ENCODE peak calls at places on chromosomes 5 and 9, in four cellular contexts. One of them, this sample, is unnamed.

GRCh38 chr5:40991168-40991980 is 79.8 kb downstream of the MROH2B start:
- DNase-seq in H1: no peak
- DNase-seq in GM12878: no peak
- DNase-seq in HepG2: peak; percentile 94
- DNase-seq in this sample: no peak

GRCh38 chr5:80152778-80153177 is 103.1 kb downstream of the SERINC5 start:
- DNase-seq in H1: no peak
- DNase-seq in GM12878: no peak
- DNase-seq in HepG2: no peak
- DNase-seq in this sample: no peak

GRCh38 chr5:94540856-94541494 is 77.4 kb downstream of the KIAA0825 start:
- DNase-seq in H1: no peak
- DNase-seq in GM12878: no peak
- DNase-seq in HepG2: no peak
- DNase-seq in this sample: no peak

GRCh38 chr9:115524467-115525059 is 406.6 kb upstream of the TNC start:
- DNase-seq in H1: no peak
- DNase-seq in GM12878: no peak
- DNase-seq in HepG2: peak; percentile 32
- DNase-seq in this sample: no peak

GRCh38 chr5:67173959-67174358 is 22.6 kb downstream of the CD180 start:
- DNase-seq in H1: no peak
- DNase-seq in GM12878: no peak
- DNase-seq in HepG2: no peak
- DNase-seq in this sample: no peak

GRCh38 chr5:95440825-95441224 is 49.7 kb downstream of the FAM81B start:
- DNase-seq in H1: no peak
- DNase-seq in GM12878: no peak
- DNase-seq in HepG2: no peak
- DNase-seq in this sample: no peak

GRCh38 chr9:116057371-116057770 is 96.2 kb upstream of the PAPPA start:
- DNase-seq in H1: no peak
- DNase-seq in GM12878: no peak
- DNase-seq in HepG2: no peak
- DNase-seq in this sample: no peak

GRCh38 chr5:176679365-176680225 is 32.3 kb downstream of the TSPAN17 start:
- DNase-seq in H1: no peak
- DNase-seq in GM12878: no peak
- DNase-seq in HepG2: no peak
- DNase-seq in this sample: no peak

GRCh38 chr5:32508806-32509805 is 64.6 kb upstream of the ZFR start:
- DNase-seq in H1: no peak
- DNase-seq in GM12878: no peak
- DNase-seq in HepG2: no peak
- DNase-seq in this sample: no peak

GRCh38 chr9:134066546-134066922 is 1.3 kb downstream of the BRD3 start:
- DNase-seq in H1: no peak
- DNase-seq in GM12878: no peak
- DNase-seq in HepG2: no peak
- DNase-seq in this sample: no peak

GRCh38 chr5:115875447-115875846 is 33.7 kb downstream of the AP3S1 start:
- DNase-seq in H1: no peak
- DNase-seq in GM12878: no peak
- DNase-seq in HepG2: no peak
- DNase-seq in this sample: no peak
- TF ChIP-seq CTCF in H1: no peak
- TF ChIP-seq CTCF in GM12878: no peak
- TF ChIP-seq CTCF in HepG2: no peak
- TF ChIP-seq CTCF in this sample: no peak

GRCh38 chr5:136808756-136809155 is 443.4 kb upstream of the TRPC7 start:
- DNase-seq in H1: no peak
- DNase-seq in GM12878: no peak
- DNase-seq in HepG2: no peak
- DNase-seq in this sample: no peak

GRCh38 chr5:136811086-136811485 is 445.7 kb upstream of the TRPC7 start:
- DNase-seq in H1: no peak
- DNase-seq in GM12878: no peak
- DNase-seq in HepG2: no peak
- DNase-seq in this sample: no peak

GRCh38 chr5:136811551-136811950 is 446.2 kb upstream of the TRPC7 start:
- DNase-seq in H1: no peak
- DNase-seq in GM12878: no peak
- DNase-seq in HepG2: no peak
- DNase-seq in this sample: no peak

GRCh38 chr5:136809382-136809781 is 444.0 kb upstream of the TRPC7 start:
- DNase-seq in H1: no peak
- DNase-seq in GM12878: peak; percentile 4
- DNase-seq in HepG2: no peak
- DNase-seq in this sample: no peak

GRCh38 chr5:136810198-136810823 is 445.0 kb upstream of the TRPC7 start:
- DNase-seq in H1: no peak
- DNase-seq in GM12878: no peak
- DNase-seq in HepG2: no peak
- DNase-seq in this sample: no peak
- TF ChIP-seq ATF2 in H1: no peak
- TF ChIP-seq ATF2 in GM12878: no peak
- TF ChIP-seq ATF2 in HepG2: no peak
- TF ChIP-seq ATF2 in this sample: no peak

DNA sequence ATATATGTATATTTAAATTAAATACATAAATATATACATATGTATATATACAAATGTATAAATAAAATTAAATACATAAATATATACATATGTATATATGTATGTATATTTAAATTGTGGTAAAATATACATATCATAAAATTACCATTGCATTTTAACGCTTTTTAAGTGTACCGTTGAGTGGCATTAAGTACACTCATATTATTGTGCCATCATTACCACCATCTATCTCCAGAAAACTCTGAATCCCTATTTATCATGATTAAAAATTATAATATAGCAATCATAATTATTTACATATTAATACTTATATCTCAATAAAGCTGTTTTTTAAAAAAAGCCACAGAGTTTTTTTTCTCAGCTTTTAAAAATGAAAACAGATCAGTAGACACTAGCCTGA is 27.1 kb upstream of the VCAN start:
- DNase-seq in H1: no peak
- DNase-seq in GM12878: no peak
- DNase-seq in HepG2: no peak
- DNase-seq in this sample: no peak
- TF ChIP-seq CTCF in H1: no peak
- TF ChIP-seq CTCF in GM12878: no peak
- TF ChIP-seq CTCF in HepG2: no peak
- TF ChIP-seq CTCF in this sample: no peak

GRCh38 chr5:140299056-140299455 is 3.8 kb downstream of the PFDN1 start:
- DNase-seq in H1: no peak
- DNase-seq in GM12878: no peak
- DNase-seq in HepG2: no peak
- DNase-seq in this sample: no peak

GRCh38 chr5:140295414-140295813 is 7.5 kb downstream of the PFDN1 start:
- DNase-seq in H1: no peak
- DNase-seq in GM12878: no peak
- DNase-seq in HepG2: peak; percentile 67
- DNase-seq in this sample: no peak

GRCh38 chr5:140297283-140297682 is 5.6 kb downstream of the PFDN1 start:
- DNase-seq in H1: no peak
- DNase-seq in GM12878: no peak
- DNase-seq in HepG2: no peak
- DNase-seq in this sample: no peak

GRCh38 chr5:140296289-140296688 is 6.6 kb downstream of the PFDN1 start:
- DNase-seq in H1: no peak
- DNase-seq in GM12878: no peak
- DNase-seq in HepG2: no peak
- DNase-seq in this sample: no peak

GRCh38 chr5:140298183-140298601 is 4.7 kb downstream of the PFDN1 start:
- DNase-seq in H1: no peak
- DNase-seq in GM12878: no peak
- DNase-seq in HepG2: peak; percentile 16
- DNase-seq in this sample: no peak
- TF ChIP-seq ATF2 in H1: no peak
- TF ChIP-seq ATF2 in GM12878: no peak
- TF ChIP-seq ATF2 in HepG2: no peak
- TF ChIP-seq ATF2 in this sample: no peak

This sample was measured in WTC11.